ENCODE peak calls at places on chromosomes 4 and X, in four cellular contexts. One of them, this sample, is unnamed.

GRCh38 chr4:118398226-118399090 is 45.7 kb upstream of the PRSS12 start:
- DNase-seq in upper lobe of right lung: no peak
- DNase-seq in OCI-M1: peak
- DNase-seq in NCI-H1048: no peak
- DNase-seq in this sample: no peak

GRCh38 chrX:17376381-17377046 is 1.5 kb downstream of the NHS start:
- DNase-seq in upper lobe of right lung: no peak
- DNase-seq in OCI-M1: no peak
- DNase-seq in NCI-H1048: no peak
- DNase-seq in this sample: no peak

GRCh38 chrX:16348286-16348685 is 181.0 kb downstream of the MAGEB17 start:
- DNase-seq in upper lobe of right lung: no peak
- DNase-seq in OCI-M1: no peak
- DNase-seq in NCI-H1048: no peak
- DNase-seq in this sample: no peak

GRCh38 chr4:168128601-168129000 is 36.3 kb downstream of the ANXA10 start:
- DNase-seq in upper lobe of right lung: no peak
- DNase-seq in OCI-M1: no peak
- DNase-seq in NCI-H1048: no peak
- DNase-seq in this sample: no peak

GRCh38 chr4:128384091-128384520 is 96.5 kb upstream of the PGRMC2 start:
- DNase-seq in upper lobe of right lung: no peak
- DNase-seq in OCI-M1: no peak
- DNase-seq in NCI-H1048: no peak
- DNase-seq in this sample: no peak

GRCh38 chr4:184344899-184345572 is 127.4 kb upstream of the ENPP6 start:
- DNase-seq in upper lobe of right lung: no peak
- DNase-seq in OCI-M1: no peak
- DNase-seq in NCI-H1048: no peak
- DNase-seq in this sample: no peak

GRCh38 chr4:1249148-1249730 is 309 bp upstream of the CTBP1 start:
- DNase-seq in upper lobe of right lung: peak
- DNase-seq in OCI-M1: peak
- DNase-seq in NCI-H1048: peak
- DNase-seq in this sample: peak

GRCh38 chr4:5863461-5864113 is 29.3 kb downstream of the CRMP1 start:
- DNase-seq in upper lobe of right lung: no peak
- DNase-seq in OCI-M1: peak
- DNase-seq in NCI-H1048: no peak
- DNase-seq in this sample: no peak

GRCh38 chr4:82789377-82789776 is 9.2 kb downstream of the SCD5 start:
- DNase-seq in upper lobe of right lung: no peak
- DNase-seq in OCI-M1: no peak
- DNase-seq in NCI-H1048: no peak
- DNase-seq in this sample: no peak

GRCh38 chr4:168773388-168774195 is 236.5 kb downstream of the CBR4 start:
- DNase-seq in upper lobe of right lung: no peak
- DNase-seq in OCI-M1: no peak
- DNase-seq in NCI-H1048: no peak
- DNase-seq in this sample: no peak

GRCh38 chr4:4323705-4324534 is 33.9 kb downstream of the ZBTB49 start:
- DNase-seq in upper lobe of right lung: peak
- DNase-seq in OCI-M1: peak
- DNase-seq in NCI-H1048: no peak
- DNase-seq in this sample: peak

GRCh38 chr4:55794053-55794452 is 25.5 kb upstream of the EXOC1L start:
- DNase-seq in upper lobe of right lung: no peak
- DNase-seq in OCI-M1: no peak
- DNase-seq in NCI-H1048: no peak
- DNase-seq in this sample: no peak

GRCh38 chrX:109992203-109992602 is 10.7 kb upstream of the TMEM164 start:
- DNase-seq in upper lobe of right lung: no peak
- DNase-seq in OCI-M1: no peak
- DNase-seq in NCI-H1048: no peak
- DNase-seq in this sample: no peak

GRCh38 chr4:109164011-109164410 is 138.4 kb downstream of the COL25A1 start:
- DNase-seq in upper lobe of right lung: no peak
- DNase-seq in OCI-M1: no peak
- DNase-seq in NCI-H1048: no peak
- DNase-seq in this sample: no peak

GRCh38 chr4:10088135-10089010 is 28.2 kb downstream of the WDR1 start:
- DNase-seq in upper lobe of right lung: no peak
- DNase-seq in OCI-M1: no peak
- DNase-seq in NCI-H1048: no peak
- DNase-seq in this sample: peak

GRCh38 chr4:93066746-93067145 is 761.8 kb upstream of the ATOH1 start:
- DNase-seq in upper lobe of right lung: no peak
- DNase-seq in OCI-M1: no peak
- DNase-seq in NCI-H1048: no peak
- DNase-seq in this sample: no peak

GRCh38 chrX:105190252-105190853 is 30.1 kb downstream of the TEX13A start:
- DNase-seq in upper lobe of right lung: no peak
- DNase-seq in OCI-M1: peak
- DNase-seq in NCI-H1048: no peak
- DNase-seq in this sample: no peak

GRCh38 chr4:110619401-110620247 is 3.3 kb downstream of the PITX2 start:
- DNase-seq in upper lobe of right lung: no peak
- DNase-seq in OCI-M1: no peak
- DNase-seq in NCI-H1048: peak
- DNase-seq in this sample: no peak

GRCh38 chr4:5307928-5308327 is 256.6 kb downstream of the STK32B start:
- DNase-seq in upper lobe of right lung: no peak
- DNase-seq in OCI-M1: no peak
- DNase-seq in NCI-H1048: no peak
- DNase-seq in this sample: no peak

GRCh38 chrX:13994681-13995080 is 35.0 kb downstream of the GEMIN8 start:
- DNase-seq in upper lobe of right lung: no peak
- DNase-seq in OCI-M1: no peak
- DNase-seq in NCI-H1048: no peak
- DNase-seq in this sample: no peak

GRCh38 chr4:76984127-76984526 is 34.6 kb downstream of the SEPTIN11 start:
- DNase-seq in upper lobe of right lung: no peak
- DNase-seq in OCI-M1: peak
- DNase-seq in NCI-H1048: no peak
- DNase-seq in this sample: no peak

GRCh38 chr4:20463176-20463430 is 211.4 kb downstream of the SLIT2 start:
- DNase-seq in upper lobe of right lung: no peak
- DNase-seq in OCI-M1: no peak
- DNase-seq in NCI-H1048: no peak
- DNase-seq in this sample: no peak

GRCh38 chr4:123562994-123563745 is 166.6 kb downstream of the SPRY1 start:
- DNase-seq in upper lobe of right lung: no peak
- DNase-seq in OCI-M1: peak
- DNase-seq in NCI-H1048: no peak
- DNase-seq in this sample: no peak

GRCh38 chrX:136192839-136193414 is 45.6 kb downstream of the FHL1 start:
- DNase-seq in upper lobe of right lung: no peak
- DNase-seq in OCI-M1: peak
- DNase-seq in NCI-H1048: no peak
- DNase-seq in this sample: no peak

GRCh38 chrX:69015564-69016218 is 149.6 kb downstream of the PJA1 start:
- DNase-seq in upper lobe of right lung: no peak
- DNase-seq in OCI-M1: no peak
- DNase-seq in NCI-H1048: no peak
- DNase-seq in this sample: no peak

GRCh38 chr4:24914460-24914859 is 1.6 kb upstream of the CCDC149 start:
- DNase-seq in upper lobe of right lung: no peak
- DNase-seq in OCI-M1: no peak
- DNase-seq in NCI-H1048: no peak
- DNase-seq in this sample: no peak

GRCh38 chr4:186190456-186191265 is 706 bp upstream of the CYP4V2 start:
- DNase-seq in upper lobe of right lung: peak
- DNase-seq in OCI-M1: no peak
- DNase-seq in NCI-H1048: no peak
- DNase-seq in this sample: no peak

GRCh38 chrX:124940536-124940935 is 379.1 kb upstream of the TEX13C start:
- DNase-seq in upper lobe of right lung: no peak
- DNase-seq in OCI-M1: no peak
- DNase-seq in NCI-H1048: no peak
- DNase-seq in this sample: no peak

GRCh38 chr4:76016383-76016782 is 6.9 kb downstream of the CXCL10 start:
- DNase-seq in upper lobe of right lung: no peak
- DNase-seq in OCI-M1: no peak
- DNase-seq in NCI-H1048: no peak
- DNase-seq in this sample: peak

GRCh38 chr4:4338632-4339031 is 48.3 kb upstream of the NSG1 start:
- DNase-seq in upper lobe of right lung: no peak
- DNase-seq in OCI-M1: no peak
- DNase-seq in NCI-H1048: no peak
- DNase-seq in this sample: no peak

GRCh38 chr4:129676934-129677333 is 581.0 kb downstream of the C4orf33 start:
- DNase-seq in upper lobe of right lung: no peak
- DNase-seq in OCI-M1: no peak
- DNase-seq in NCI-H1048: no peak
- DNase-seq in this sample: no peak

GRCh38 chrX:16002185-16002584 is 121.2 kb upstream of the GRPR start:
- DNase-seq in upper lobe of right lung: no peak
- DNase-seq in OCI-M1: no peak
- DNase-seq in NCI-H1048: no peak
- DNase-seq in this sample: no peak

GRCh38 chr4:150078041-150078995 is at the start of gene DCLK2:
- DNase-seq in upper lobe of right lung: peak
- DNase-seq in OCI-M1: no peak
- DNase-seq in NCI-H1048: peak
- DNase-seq in this sample: peak

GRCh38 chr4:140176735-140177134 is 22.8 kb upstream of the MAML3 start:
- DNase-seq in upper lobe of right lung: no peak
- DNase-seq in OCI-M1: no peak
- DNase-seq in NCI-H1048: no peak
- DNase-seq in this sample: no peak

GRCh38 chrX:50054147-50054546 is 131.8 kb downstream of the CLCN5 start:
- DNase-seq in upper lobe of right lung: no peak
- DNase-seq in OCI-M1: no peak
- DNase-seq in NCI-H1048: no peak
- DNase-seq in this sample: no peak

GRCh38 chr4:110854021-110854678 is 231.3 kb upstream of the PITX2 start:
- DNase-seq in upper lobe of right lung: no peak
- DNase-seq in OCI-M1: peak
- DNase-seq in NCI-H1048: no peak
- DNase-seq in this sample: no peak

GRCh38 chrX:102849396-102849795 is 87.7 kb upstream of the RAB40AL start:
- DNase-seq in upper lobe of right lung: no peak
- DNase-seq in OCI-M1: no peak
- DNase-seq in NCI-H1048: no peak
- DNase-seq in this sample: no peak